ENCODE peak calls at places on chromosomes 5 and 9, in seven cellular contexts. O, N, Y, K, A, F and E are unnamed samples.
A peak's percentile ranks its signal among the peaks of the same experiment; 100 is the strongest.

GRCh38 chr9:91332476-91333231 is 29.1 kb downstream of the AUH start:
- DNase-seq in O (no peak), N (no peak), Y (peak; percentile 17), K (no peak), A (no peak), F (no peak), E (no peak)

GRCh38 chr5:62309107-62309506 is 3.1 kb downstream of the KIF2A start:
- DNase-seq in O (no peak), N (no peak), Y (no peak), K (no peak), A (no peak), F (no peak), E (no peak)

GRCh38 chr9:83199240-83199639 is 136.3 kb upstream of the RASEF start:
- DNase-seq in O (peak; percentile 79), N (peak; percentile 39), Y (peak; percentile 34), K (peak; percentile 68), A (no peak), F (no peak), E (peak; percentile 46)

GRCh38 chr5:90792725-90793124 is 234.1 kb downstream of the ADGRV1 start:
- DNase-seq in O (no peak), N (no peak), Y (no peak), K (no peak), A (no peak), F (no peak), E (no peak)

GRCh38 chr9:133144142-133144886 is 19.4 kb downstream of the GBGT1 start:
- DNase-seq in O (peak; percentile 83), N (peak; percentile 83), Y (peak; percentile 84), K (peak; percentile 83), A (peak; percentile 95), F (peak; percentile 86), E (peak; percentile 52)

GRCh38 chr5:41869150-41869738 is 981 bp downstream of the OXCT1 start:
- DNase-seq in O (peak; percentile 55), N (no peak), Y (no peak), K (peak; percentile 32), A (no peak), F (peak; percentile 83), E (peak; percentile 42)

GRCh38 chr5:14327624-14328023 is 184.5 kb downstream of the TRIO start:
- DNase-seq in O (no peak), N (no peak), Y (no peak), K (peak; percentile 10), A (no peak), F (no peak), E (no peak)

GRCh38 chr9:86176468-86176867 is 77.1 kb upstream of the GOLM1 start:
- DNase-seq in O (no peak), N (no peak), Y (no peak), K (peak; percentile 3), A (no peak), F (no peak), E (peak; percentile 22)

GRCh38 chr9:69484023-69484422 is 159.0 kb downstream of the ENTREP1 start:
- DNase-seq in O (no peak), N (no peak), Y (no peak), K (no peak), A (no peak), F (no peak), E (no peak)

GRCh38 chr5:143569213-143569663 is 165.8 kb upstream of the NR3C1 start:
- DNase-seq in O (no peak), N (no peak), Y (no peak), K (no peak), A (no peak), F (no peak), E (no peak)

GRCh38 chr5:169856571-169856970 is 123.7 kb downstream of the INSYN2B start:
- DNase-seq in O (peak; percentile 76), N (no peak), Y (peak; percentile 9), K (no peak), A (no peak), F (no peak), E (peak; percentile 79)

GRCh38 chr5:68332546-68332945 is 117.0 kb downstream of the PIK3R1 start:
- DNase-seq in O (no peak), N (no peak), Y (no peak), K (no peak), A (no peak), F (no peak), E (peak; percentile 45)

GRCh38 chr5:17802256-17802655 is 168.0 kb downstream of the TAF11L14 start:
- DNase-seq in O (no peak), N (peak; percentile 33), Y (peak; percentile 55), K (no peak), A (no peak), F (no peak), E (no peak)

GRCh38 chr9:3502560-3503398 is 23.0 kb downstream of the RFX3 start:
- DNase-seq in O (peak; percentile 39), N (no peak), Y (no peak), K (no peak), A (no peak), F (no peak), E (no peak)

DNA sequence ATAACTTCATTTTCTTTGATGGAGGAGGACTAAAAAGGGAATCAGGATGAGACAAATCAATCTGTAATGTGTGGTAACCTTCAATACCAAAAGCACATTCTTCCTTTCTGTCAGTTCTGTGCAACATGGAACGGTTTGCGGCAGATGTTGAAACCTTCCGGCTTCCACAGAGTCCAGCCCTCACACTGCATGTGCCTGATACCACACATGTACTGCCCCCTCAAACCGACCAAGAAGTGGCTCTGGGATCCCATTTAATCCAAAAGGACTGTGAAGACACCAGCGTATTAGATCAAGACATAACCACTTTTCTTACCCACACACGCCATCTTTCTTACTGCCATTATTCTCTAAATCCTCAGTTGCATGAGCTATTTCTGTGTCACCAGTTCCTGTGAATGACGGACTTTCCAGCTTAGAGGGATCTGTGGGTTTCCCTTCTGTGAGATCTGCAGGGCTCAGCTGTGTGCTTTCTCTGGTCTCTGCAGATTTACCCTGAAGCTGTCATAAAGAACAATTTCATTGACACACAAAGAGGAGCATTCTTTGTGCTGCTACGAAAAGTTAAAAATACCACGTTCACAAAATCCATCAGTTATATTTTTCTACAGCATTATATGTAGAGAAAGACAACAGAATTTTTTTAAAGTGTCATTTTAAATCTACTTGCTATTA is 25.8 kb downstream of the NSUN2 start:
- DNase-seq in O (no peak), N (no peak), Y (no peak), K (no peak), A (no peak), F (no peak), E (no peak)
- H3K36me3 ChIP-seq in O (peaks cover 95% of the 10 kb centered on the region), N (peaks cover 97% of the 10 kb centered on the region), Y (peaks cover 91% of the 10 kb centered on the region), K (peaks cover 66% of the 10 kb centered on the region), A (peaks cover 84% of the 10 kb centered on the region), F (no peaks in the 10 kb centered on the region), E (peaks cover 68% of the 10 kb centered on the region)

GRCh38 chr5:179887802-179888201 is 19.9 kb downstream of the TBC1D9B start:
- DNase-seq in O (no peak), N (no peak), Y (no peak), K (no peak), A (no peak), F (no peak), E (no peak)
- H3K36me3 ChIP-seq in O (peaks cover 84% of the 10 kb centered on the region), N (peaks cover 98% of the 10 kb centered on the region), Y (peaks cover 62% of the 10 kb centered on the region), K (peaks cover 59% of the 10 kb centered on the region), A (peaks cover 41% of the 10 kb centered on the region), F (no peaks in the 10 kb centered on the region), E (peaks cover 44% of the 10 kb centered on the region)

GRCh38 chr5:154440540-154440939 is 5.3 kb upstream of the SAP30L start:
- DNase-seq in O (no peak), N (no peak), Y (no peak), K (no peak), A (no peak), F (no peak), E (no peak)
- H3K36me3 ChIP-seq in O (peaks cover 44% of the 10 kb centered on the region), N (peaks cover 75% of the 10 kb centered on the region), Y (no peaks in the 10 kb centered on the region), K (peaks cover 4% of the 10 kb centered on the region), A (peaks cover 19% of the 10 kb centered on the region), F (no peaks in the 10 kb centered on the region), E (peaks cover 11% of the 10 kb centered on the region)

DNA sequence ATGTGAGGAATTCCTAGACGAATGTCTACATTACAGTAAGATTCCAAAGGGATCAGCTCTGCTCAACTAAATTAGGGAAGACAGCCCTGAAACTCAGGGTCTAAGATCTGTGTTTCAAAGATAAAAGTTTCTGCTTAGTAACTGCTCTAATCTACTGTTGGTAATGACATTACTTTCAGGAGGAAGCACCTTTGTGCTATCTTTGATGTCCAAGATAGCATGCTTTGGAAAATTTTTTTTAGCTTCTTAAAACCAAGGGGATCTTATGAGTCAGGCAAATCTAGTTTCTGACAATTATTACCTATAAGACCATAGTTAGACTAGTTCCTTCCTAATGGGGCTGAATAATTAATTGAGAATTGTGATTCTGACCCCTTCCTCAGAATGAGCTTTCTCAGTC is 11.0 kb upstream of the HK3 start:
- DNase-seq in O (peak; percentile 4), N (no peak), Y (no peak), K (no peak), A (no peak), F (no peak), E (no peak)
- H3K36me3 ChIP-seq in O (peaks cover 61% of the 10 kb centered on the region), N (peaks cover 66% of the 10 kb centered on the region), Y (peaks cover 30% of the 10 kb centered on the region), K (peaks cover 32% of the 10 kb centered on the region), A (peaks cover 42% of the 10 kb centered on the region), F (peaks cover 13% of the 10 kb centered on the region), E (peaks cover 22% of the 10 kb centered on the region)

GRCh38 chr9:2132484-2133082 is 117.4 kb downstream of the SMARCA2 start:
- DNase-seq in O (peak; percentile 71), N (peak; percentile 17), Y (peak; percentile 68), K (no peak), A (no peak), F (no peak), E (no peak)
- H3K36me3 ChIP-seq in O (peaks cover 11% of the 10 kb centered on the region), N (no peaks in the 10 kb centered on the region), Y (no peaks in the 10 kb centered on the region), K (no peaks in the 10 kb centered on the region), A (peaks cover 18% of the 10 kb centered on the region), F (no peaks in the 10 kb centered on the region), E (no peaks in the 10 kb centered on the region)

DNA sequence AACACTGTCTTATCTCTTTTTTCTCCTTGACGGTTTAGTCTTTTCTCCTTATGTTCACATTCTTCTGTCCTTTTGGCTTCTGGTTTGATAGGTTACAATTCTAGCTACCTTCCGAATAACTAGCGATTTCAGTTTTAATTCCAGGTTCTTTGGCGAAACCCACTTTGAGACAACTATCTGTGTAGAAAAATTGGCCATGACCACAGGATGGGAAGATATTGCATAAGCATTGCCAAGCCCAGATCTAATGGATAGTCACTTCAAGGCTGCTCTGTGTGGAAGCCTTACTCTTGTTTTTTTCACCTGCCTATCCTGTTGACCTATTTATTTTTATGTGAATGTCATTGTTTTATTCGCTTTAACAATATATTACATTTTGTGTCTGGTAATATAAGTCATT is 5.2 kb downstream of the ZNF189 start:
- DNase-seq in O (no peak), N (no peak), Y (no peak), K (no peak), A (no peak), F (no peak), E (no peak)
- H3K36me3 ChIP-seq in O (peaks cover 86% of the 10 kb centered on the region), N (peaks cover 92% of the 10 kb centered on the region), Y (peaks cover 87% of the 10 kb centered on the region), K (peaks cover 73% of the 10 kb centered on the region), A (peaks cover 33% of the 10 kb centered on the region), F (peaks cover 42% of the 10 kb centered on the region), E (peaks cover 32% of the 10 kb centered on the region)